ENCODE peak calls at places on chromosomes 13 and 19, in ten cellular contexts. One of them, this sample, is unnamed.
A peak's percentile ranks its signal among the peaks of the same experiment; 100 is the strongest.

GRCh38 chr19:4831351-4832340 is at the start of gene TICAM1:
- DNase-seq in cardiac muscle cell: peak; percentile 32
- DNase-seq in lower lobe of right lung: peak; percentile 87
- DNase-seq in trophoblast cell: peak; percentile 76
- DNase-seq in A549: peak; percentile 58
- DNase-seq in astrocyte of the cerebellum: no peak
- DNase-seq in CD8-positive, alpha-beta T cell: peak; percentile 44
- DNase-seq in AG10803: peak; percentile 63
- DNase-seq in testis: peak; percentile 64
- DNase-seq in colonic mucosa: peak; percentile 87
- DNase-seq in this sample: peak; percentile 50

GRCh38 chr13:68888832-68889231 is 1218.8 kb upstream of the ATXN8OS start:
- DNase-seq in CD8-positive, alpha-beta T cell: no peak
- DNase-seq in astrocyte of the cerebellum: no peak
- DNase-seq in testis: no peak
- DNase-seq in A549: no peak
- DNase-seq in lower lobe of right lung: no peak
- DNase-seq in cardiac muscle cell: no peak
- DNase-seq in AG10803: no peak
- DNase-seq in trophoblast cell: peak; percentile 29
- DNase-seq in colonic mucosa: no peak
- DNase-seq in this sample: no peak

GRCh38 chr13:109521719-109522118 is 264.7 kb downstream of the IRS2 start:
- DNase-seq in astrocyte of the cerebellum: no peak
- DNase-seq in A549: no peak
- DNase-seq in cardiac muscle cell: no peak
- DNase-seq in testis: no peak
- DNase-seq in trophoblast cell: no peak
- DNase-seq in lower lobe of right lung: no peak
- DNase-seq in colonic mucosa: no peak
- DNase-seq in AG10803: no peak
- DNase-seq in CD8-positive, alpha-beta T cell: no peak
- DNase-seq in this sample: no peak

GRCh38 chr19:17681505-17682125 is 6.5 kb downstream of the UNC13A start:
- DNase-seq in cardiac muscle cell: peak; percentile 81
- DNase-seq in testis: peak; percentile 61
- DNase-seq in colonic mucosa: peak; percentile 25
- DNase-seq in A549: no peak
- DNase-seq in AG10803: peak; percentile 25
- DNase-seq in trophoblast cell: no peak
- DNase-seq in lower lobe of right lung: no peak
- DNase-seq in astrocyte of the cerebellum: no peak
- DNase-seq in CD8-positive, alpha-beta T cell: no peak
- DNase-seq in this sample: peak; percentile 31

GRCh38 chr19:33784432-33784831 is 12.2 kb upstream of the KCTD15 start:
- DNase-seq in cardiac muscle cell: no peak
- DNase-seq in astrocyte of the cerebellum: no peak
- DNase-seq in lower lobe of right lung: no peak
- DNase-seq in colonic mucosa: no peak
- DNase-seq in testis: no peak
- DNase-seq in AG10803: no peak
- DNase-seq in A549: no peak
- DNase-seq in CD8-positive, alpha-beta T cell: no peak
- DNase-seq in trophoblast cell: no peak
- DNase-seq in this sample: no peak

GRCh38 chr13:92461831-92462230 is 764.8 kb upstream of the GPC6 start:
- DNase-seq in A549: no peak
- DNase-seq in cardiac muscle cell: no peak
- DNase-seq in trophoblast cell: no peak
- DNase-seq in testis: no peak
- DNase-seq in colonic mucosa: no peak
- DNase-seq in astrocyte of the cerebellum: no peak
- DNase-seq in lower lobe of right lung: no peak
- DNase-seq in AG10803: no peak
- DNase-seq in CD8-positive, alpha-beta T cell: no peak
- DNase-seq in this sample: no peak

GRCh38 chr13:47896546-47896945 is 104.5 kb downstream of the SUCLA2 start:
- DNase-seq in astrocyte of the cerebellum: no peak
- DNase-seq in trophoblast cell: no peak
- DNase-seq in AG10803: peak; percentile 29
- DNase-seq in colonic mucosa: no peak
- DNase-seq in CD8-positive, alpha-beta T cell: no peak
- DNase-seq in A549: no peak
- DNase-seq in testis: no peak
- DNase-seq in cardiac muscle cell: no peak
- DNase-seq in lower lobe of right lung: no peak
- DNase-seq in this sample: no peak

GRCh38 chr19:919157-920050 is 2.3 kb downstream of the KISS1R start:
- DNase-seq in colonic mucosa: no peak
- DNase-seq in AG10803: no peak
- DNase-seq in lower lobe of right lung: no peak
- DNase-seq in A549: no peak
- DNase-seq in cardiac muscle cell: peak; percentile 39
- DNase-seq in trophoblast cell: peak; percentile 92
- DNase-seq in astrocyte of the cerebellum: no peak
- DNase-seq in testis: no peak
- DNase-seq in CD8-positive, alpha-beta T cell: no peak
- DNase-seq in this sample: no peak

GRCh38 chr13:114100446-114101320 is 31.7 kb downstream of the RASA3 start:
- DNase-seq in CD8-positive, alpha-beta T cell: no peak
- DNase-seq in lower lobe of right lung: peak; percentile 45
- DNase-seq in trophoblast cell: no peak
- DNase-seq in astrocyte of the cerebellum: no peak
- DNase-seq in colonic mucosa: no peak
- DNase-seq in AG10803: peak; percentile 44
- DNase-seq in A549: no peak
- DNase-seq in cardiac muscle cell: peak; percentile 59
- DNase-seq in testis: no peak
- DNase-seq in this sample: no peak

GRCh38 chr19:12834976-12835757 is 788 bp upstream of the RTBDN start:
- DNase-seq in AG10803: no peak
- DNase-seq in trophoblast cell: no peak
- DNase-seq in CD8-positive, alpha-beta T cell: no peak
- DNase-seq in astrocyte of the cerebellum: no peak
- DNase-seq in colonic mucosa: peak; percentile 47
- DNase-seq in cardiac muscle cell: peak; percentile 40
- DNase-seq in lower lobe of right lung: peak; percentile 57
- DNase-seq in testis: peak; percentile 61
- DNase-seq in A549: peak; percentile 52
- DNase-seq in this sample: no peak

GRCh38 chr13:24618219-24618955 is 61.8 kb upstream of the ATP12A start:
- DNase-seq in astrocyte of the cerebellum: no peak
- DNase-seq in lower lobe of right lung: no peak
- DNase-seq in trophoblast cell: no peak
- DNase-seq in CD8-positive, alpha-beta T cell: peak; percentile 26
- DNase-seq in A549: no peak
- DNase-seq in cardiac muscle cell: no peak
- DNase-seq in colonic mucosa: no peak
- DNase-seq in testis: no peak
- DNase-seq in AG10803: no peak
- DNase-seq in this sample: no peak

GRCh38 chr13:100443998-100444328 is 144.6 kb downstream of the GGACT start:
- DNase-seq in lower lobe of right lung: no peak
- DNase-seq in A549: no peak
- DNase-seq in CD8-positive, alpha-beta T cell: no peak
- DNase-seq in testis: no peak
- DNase-seq in AG10803: peak; percentile 41
- DNase-seq in colonic mucosa: no peak
- DNase-seq in astrocyte of the cerebellum: no peak
- DNase-seq in cardiac muscle cell: no peak
- DNase-seq in trophoblast cell: no peak
- DNase-seq in this sample: no peak

GRCh38 chr19:423691-424466 is 14.9 kb upstream of the C2CD4C start:
- DNase-seq in astrocyte of the cerebellum: no peak
- DNase-seq in A549: no peak
- DNase-seq in trophoblast cell: no peak
- DNase-seq in CD8-positive, alpha-beta T cell: no peak
- DNase-seq in colonic mucosa: no peak
- DNase-seq in testis: no peak
- DNase-seq in lower lobe of right lung: no peak
- DNase-seq in AG10803: no peak
- DNase-seq in cardiac muscle cell: no peak
- DNase-seq in this sample: no peak

GRCh38 chr13:36516225-36516624 is 83.9 kb downstream of the CCNA1 start:
- DNase-seq in astrocyte of the cerebellum: no peak
- DNase-seq in colonic mucosa: no peak
- DNase-seq in AG10803: no peak
- DNase-seq in CD8-positive, alpha-beta T cell: no peak
- DNase-seq in lower lobe of right lung: no peak
- DNase-seq in A549: no peak
- DNase-seq in trophoblast cell: no peak
- DNase-seq in testis: no peak
- DNase-seq in cardiac muscle cell: no peak
- DNase-seq in this sample: no peak

GRCh38 chr13:36520111-36520510 is 87.8 kb downstream of the CCNA1 start:
- DNase-seq in lower lobe of right lung: no peak
- DNase-seq in CD8-positive, alpha-beta T cell: no peak
- DNase-seq in AG10803: no peak
- DNase-seq in testis: no peak
- DNase-seq in A549: no peak
- DNase-seq in cardiac muscle cell: no peak
- DNase-seq in colonic mucosa: no peak
- DNase-seq in trophoblast cell: no peak
- DNase-seq in astrocyte of the cerebellum: no peak
- DNase-seq in this sample: no peak

GRCh38 chr13:36519432-36519831 is 87.1 kb downstream of the CCNA1 start:
- DNase-seq in testis: no peak
- DNase-seq in astrocyte of the cerebellum: no peak
- DNase-seq in colonic mucosa: no peak
- DNase-seq in A549: no peak
- DNase-seq in AG10803: no peak
- DNase-seq in CD8-positive, alpha-beta T cell: no peak
- DNase-seq in trophoblast cell: no peak
- DNase-seq in lower lobe of right lung: no peak
- DNase-seq in cardiac muscle cell: no peak
- DNase-seq in this sample: no peak

GRCh38 chr13:36515466-36515865 is 83.2 kb downstream of the CCNA1 start:
- DNase-seq in CD8-positive, alpha-beta T cell: no peak
- DNase-seq in testis: no peak
- DNase-seq in cardiac muscle cell: no peak
- DNase-seq in AG10803: no peak
- DNase-seq in colonic mucosa: no peak
- DNase-seq in lower lobe of right lung: no peak
- DNase-seq in astrocyte of the cerebellum: no peak
- DNase-seq in trophoblast cell: no peak
- DNase-seq in A549: no peak
- DNase-seq in this sample: no peak

GRCh38 chr13:36518707-36519106 is 86.4 kb downstream of the CCNA1 start:
- DNase-seq in AG10803: no peak
- DNase-seq in lower lobe of right lung: no peak
- DNase-seq in trophoblast cell: no peak
- DNase-seq in astrocyte of the cerebellum: no peak
- DNase-seq in CD8-positive, alpha-beta T cell: no peak
- DNase-seq in testis: no peak
- DNase-seq in A549: no peak
- DNase-seq in cardiac muscle cell: no peak
- DNase-seq in colonic mucosa: no peak
- DNase-seq in this sample: no peak
- H3K4me3 ChIP-seq in AG10803: no peak overlapping the region
- H3K4me3 ChIP-seq in lower lobe of right lung: no peak overlapping the region
- H3K4me3 ChIP-seq in trophoblast cell: no peak overlapping the region
- H3K4me3 ChIP-seq in astrocyte of the cerebellum: no peak overlapping the region
- H3K4me3 ChIP-seq in CD8-positive, alpha-beta T cell: no peak overlapping the region
- H3K4me3 ChIP-seq in testis: no peak overlapping the region
- H3K4me3 ChIP-seq in A549: no peak overlapping the region
- H3K4me3 ChIP-seq in cardiac muscle cell: no peak overlapping the region
- H3K4me3 ChIP-seq in colonic mucosa: no peak overlapping the region
- H3K4me3 ChIP-seq in this sample: no peak overlapping the region

GRCh38 chr19:40713939-40714338 is 2.7 kb downstream of the COQ8B start:
- DNase-seq in trophoblast cell: no peak
- DNase-seq in cardiac muscle cell: no peak
- DNase-seq in testis: no peak
- DNase-seq in A549: no peak
- DNase-seq in lower lobe of right lung: no peak
- DNase-seq in colonic mucosa: no peak
- DNase-seq in astrocyte of the cerebellum: no peak
- DNase-seq in AG10803: no peak
- DNase-seq in CD8-positive, alpha-beta T cell: no peak
- DNase-seq in this sample: no peak
- H3K4me3 ChIP-seq in trophoblast cell: no peak overlapping the region
- H3K4me3 ChIP-seq in cardiac muscle cell: peak overlapping the region; percentile 66
- H3K4me3 ChIP-seq in testis: no peak overlapping the region
- H3K4me3 ChIP-seq in A549: peak overlapping the region; percentile 64
- H3K4me3 ChIP-seq in lower lobe of right lung: peak overlapping the region; percentile 90
- H3K4me3 ChIP-seq in colonic mucosa: no peak overlapping the region
- H3K4me3 ChIP-seq in astrocyte of the cerebellum: no peak overlapping the region
- H3K4me3 ChIP-seq in AG10803: peak overlapping the region; percentile 73
- H3K4me3 ChIP-seq in CD8-positive, alpha-beta T cell: no peak overlapping the region
- H3K4me3 ChIP-seq in this sample: no peak overlapping the region

DNA sequence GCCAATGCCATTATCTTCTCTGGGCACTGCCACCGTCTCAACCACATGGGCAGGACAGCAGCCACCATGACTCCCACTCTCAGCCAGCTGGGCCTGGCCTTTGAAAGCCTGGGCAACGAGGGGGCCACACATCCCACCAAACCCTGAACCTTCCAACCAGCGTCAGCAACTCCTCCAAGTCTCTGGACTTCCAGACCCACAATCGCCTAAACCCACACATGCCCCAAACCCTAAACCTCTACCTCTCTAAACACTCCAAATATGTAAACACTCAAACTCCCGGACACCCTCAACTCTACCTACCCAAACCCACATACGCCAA is 949 bp downstream of the C3 start:
- DNase-seq in A549: no peak
- DNase-seq in astrocyte of the cerebellum: no peak
- DNase-seq in lower lobe of right lung: no peak
- DNase-seq in trophoblast cell: no peak
- DNase-seq in testis: no peak
- DNase-seq in colonic mucosa: no peak
- DNase-seq in AG10803: no peak
- DNase-seq in cardiac muscle cell: no peak
- DNase-seq in CD8-positive, alpha-beta T cell: no peak
- DNase-seq in this sample: no peak
- H3K4me3 ChIP-seq in A549: no peak overlapping the region
- H3K4me3 ChIP-seq in astrocyte of the cerebellum: no peak overlapping the region
- H3K4me3 ChIP-seq in lower lobe of right lung: peak overlapping the region; percentile 53
- H3K4me3 ChIP-seq in trophoblast cell: no peak overlapping the region
- H3K4me3 ChIP-seq in testis: no peak overlapping the region
- H3K4me3 ChIP-seq in colonic mucosa: peak overlapping the region; percentile 3
- H3K4me3 ChIP-seq in AG10803: no peak overlapping the region
- H3K4me3 ChIP-seq in cardiac muscle cell: no peak overlapping the region
- H3K4me3 ChIP-seq in CD8-positive, alpha-beta T cell: no peak overlapping the region
- H3K4me3 ChIP-seq in this sample: no peak overlapping the region

DNA sequence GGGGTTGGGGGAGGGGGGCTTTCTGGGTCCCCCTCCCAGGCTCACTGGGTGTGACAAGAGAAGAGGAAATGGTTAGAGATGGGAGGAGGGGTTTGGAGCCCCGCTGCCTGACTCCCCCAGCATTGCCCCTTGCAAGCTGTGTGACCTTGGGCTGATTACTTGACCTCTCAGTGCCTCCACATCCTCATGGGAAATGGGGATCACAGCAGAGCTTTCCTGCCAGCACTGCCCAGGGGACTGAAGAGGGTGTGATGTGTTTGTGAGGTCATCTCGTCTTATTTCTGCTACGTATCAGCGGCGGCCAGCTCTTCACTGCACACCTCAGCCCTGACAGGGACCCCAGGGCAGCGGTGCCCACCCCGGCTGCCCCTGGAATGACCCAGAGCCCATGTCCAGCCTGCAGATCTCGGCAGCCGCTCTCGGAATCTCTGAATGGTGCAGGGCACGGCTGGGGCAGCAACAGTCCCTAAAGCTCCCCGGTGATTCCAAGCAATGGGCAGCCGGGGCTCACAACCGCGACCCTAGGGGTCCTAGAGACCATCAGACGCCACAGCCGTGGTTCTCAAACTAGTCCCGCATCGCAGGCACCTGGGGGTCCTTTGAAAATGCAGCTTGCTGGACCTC is 8.4 kb downstream of the PNMA8B start:
- DNase-seq in AG10803: no peak
- DNase-seq in colonic mucosa: no peak
- DNase-seq in lower lobe of right lung: no peak
- DNase-seq in trophoblast cell: no peak
- DNase-seq in cardiac muscle cell: no peak
- DNase-seq in A549: no peak
- DNase-seq in astrocyte of the cerebellum: no peak
- DNase-seq in CD8-positive, alpha-beta T cell: no peak
- DNase-seq in testis: no peak
- DNase-seq in this sample: no peak
- H3K4me3 ChIP-seq in AG10803: peak overlapping the region; percentile 52
- H3K4me3 ChIP-seq in colonic mucosa: no peak overlapping the region
- H3K4me3 ChIP-seq in lower lobe of right lung: peak overlapping the region; percentile 41
- H3K4me3 ChIP-seq in trophoblast cell: no peak overlapping the region
- H3K4me3 ChIP-seq in cardiac muscle cell: peak overlapping the region; percentile 21
- H3K4me3 ChIP-seq in A549: peak overlapping the region; percentile 46
- H3K4me3 ChIP-seq in astrocyte of the cerebellum: peak overlapping the region; percentile 32
- H3K4me3 ChIP-seq in CD8-positive, alpha-beta T cell: no peak overlapping the region
- H3K4me3 ChIP-seq in testis: peak overlapping the region; percentile 9
- H3K4me3 ChIP-seq in this sample: peak overlapping the region; percentile 43